ENCODE peak calls at places on chromosomes 3 and 15, in eight cellular contexts. T is keratinocyte; S is transverse colon; C is neuronal stem cell; M is WERI-Rb-1; H is CD8-positive, alpha-beta T cell; D is CD4-positive, alpha-beta memory T cell; Z is CD8-positive, alpha-beta memory T cell. I is an unnamed sample.

GRCh38 chr3:29072626-29073025 is 208.2 kb upstream of the RBMS3 start:
- DNase-seq in D (no peak), C (no peak), Z (no peak), S (no peak), M (no peak), H (no peak), T (no peak), I (no peak)

GRCh38 chr15:47339800-47340575 is 377.3 kb upstream of the SEMA6D start:
- DNase-seq in T (no peak), D (no peak), M (no peak), C (no peak), H (no peak), Z (no peak), S (no peak), I (no peak)

GRCh38 chr15:94056314-94056713 is 175.0 kb upstream of the MCTP2 start:
- DNase-seq in C (no peak), Z (no peak), M (no peak), H (no peak), D (no peak), S (no peak), T (no peak), I (no peak)

GRCh38 chr3:165259518-165260193 is 63.5 kb upstream of the SLITRK3 start:
- DNase-seq in Z (no peak), C (no peak), T (no peak), M (no peak), H (no peak), S (no peak), D (no peak), I (no peak)

GRCh38 chr3:107884719-107885460 is 205.9 kb downstream of the CD47 start:
- DNase-seq in C (no peak), T (no peak), S (no peak), M (no peak), Z (no peak), D (no peak), H (no peak), I (no peak)

GRCh38 chr3:62373215-62373614 is at the start of gene FEZF2:
- DNase-seq in S (no peak), M (no peak), H (no peak), Z (no peak), C (no peak), T (no peak), D (no peak), I (peak; percentile 80)

GRCh38 chr3:69425249-69425648 is 39.4 kb upstream of the FRMD4B start:
- DNase-seq in T (no peak), H (peak; percentile 12), D (peak; percentile 9), M (peak; percentile 52), S (peak; percentile 22), Z (no peak), C (no peak), I (peak; percentile 7)

GRCh38 chr3:23314981-23315805 is 112.1 kb downstream of the UBE2E2 start:
- DNase-seq in T (no peak), Z (no peak), M (no peak), S (no peak), D (no peak), C (no peak), H (no peak), I (no peak)

GRCh38 chr15:34456658-34457057 is 19.1 kb upstream of the GOLGA8A start:
- DNase-seq in C (no peak), Z (no peak), H (no peak), T (no peak), M (no peak), D (no peak), S (no peak), I (no peak)

GRCh38 chr15:64701051-64701450 is 74.3 kb downstream of the RBPMS2 start:
- DNase-seq in D (no peak), Z (no peak), S (no peak), H (no peak), T (no peak), M (no peak), C (no peak), I (peak; percentile 57)

GRCh38 chr3:54087581-54088410 is 34.6 kb upstream of the CACNA2D3 start:
- DNase-seq in S (no peak), M (no peak), H (no peak), D (no peak), C (no peak), T (no peak), Z (no peak), I (peak; percentile 78)

GRCh38 chr3:120198305-120198878 is 86.6 kb downstream of the GPR156 start:
- DNase-seq in C (no peak), S (no peak), H (no peak), T (no peak), D (peak; percentile 6), M (no peak), Z (no peak), I (no peak)

GRCh38 chr3:187721055-187721454 is 18.7 kb upstream of the RTP2 start:
- DNase-seq in M (no peak), Z (no peak), S (no peak), D (no peak), H (no peak), T (no peak), C (no peak), I (peak; percentile 25)
- H3K36me3 ChIP-seq in M (no peaks in the 10 kb centered on the region), Z (peaks cover 18% of the 10 kb centered on the region), S (no peaks in the 10 kb centered on the region), D (peaks cover 4% of the 10 kb centered on the region), H (peaks cover 15% of the 10 kb centered on the region), T (peaks cover 26% of the 10 kb centered on the region), C (peaks cover 32% of the 10 kb centered on the region), I (no peaks in the 10 kb centered on the region)

GRCh38 chr15:41288464-41288863 is 43.9 kb downstream of the OIP5 start:
- DNase-seq in C (no peak), S (no peak), H (no peak), M (no peak), T (no peak), Z (no peak), D (no peak), I (no peak)
- H3K36me3 ChIP-seq in C (peaks cover 82% of the 10 kb centered on the region), S (no peaks in the 10 kb centered on the region), H (peaks cover 27% of the 10 kb centered on the region), M (peaks cover 72% of the 10 kb centered on the region), T (peaks cover 4% of the 10 kb centered on the region), Z (peaks cover 28% of the 10 kb centered on the region), D (peaks cover 33% of the 10 kb centered on the region), I (peaks cover 22% of the 10 kb centered on the region)

GRCh38 chr15:59221479-59221878 is 14.8 kb downstream of the LDHAL6B start:
- DNase-seq in T (no peak), H (no peak), M (no peak), S (no peak), D (no peak), Z (no peak), C (no peak), I (no peak)
- H3K36me3 ChIP-seq in T (peaks cover 38% of the 10 kb centered on the region), H (no peaks in the 10 kb centered on the region), M (no peaks in the 10 kb centered on the region), S (no peaks in the 10 kb centered on the region), D (no peaks in the 10 kb centered on the region), Z (no peaks in the 10 kb centered on the region), C (peaks cover 39% of the 10 kb centered on the region), I (peaks cover 6% of the 10 kb centered on the region)

GRCh38 chr3:110644203-110644602 is 427.4 kb upstream of the NECTIN3 start:
- DNase-seq in M (no peak), Z (no peak), T (no peak), C (no peak), H (no peak), D (no peak), S (no peak), I (no peak)
- H3K36me3 ChIP-seq in M (no peaks in the 10 kb centered on the region), Z (no peaks in the 10 kb centered on the region), T (no peaks in the 10 kb centered on the region), C (no peaks in the 10 kb centered on the region), H (no peaks in the 10 kb centered on the region), D (no peaks in the 10 kb centered on the region), S (no peaks in the 10 kb centered on the region), I (no peaks in the 10 kb centered on the region)

GRCh38 chr15:65927545-65927944 is 58.3 kb downstream of the RAB11A start:
- DNase-seq in S (no peak), C (no peak), D (no peak), H (no peak), T (no peak), Z (no peak), M (no peak), I (peak; percentile 59)
- H3K36me3 ChIP-seq in S (no peaks in the 10 kb centered on the region), C (no peaks in the 10 kb centered on the region), D (no peaks in the 10 kb centered on the region), H (no peaks in the 10 kb centered on the region), T (no peaks in the 10 kb centered on the region), Z (no peaks in the 10 kb centered on the region), M (no peaks in the 10 kb centered on the region), I (no peaks in the 10 kb centered on the region)

DNA sequence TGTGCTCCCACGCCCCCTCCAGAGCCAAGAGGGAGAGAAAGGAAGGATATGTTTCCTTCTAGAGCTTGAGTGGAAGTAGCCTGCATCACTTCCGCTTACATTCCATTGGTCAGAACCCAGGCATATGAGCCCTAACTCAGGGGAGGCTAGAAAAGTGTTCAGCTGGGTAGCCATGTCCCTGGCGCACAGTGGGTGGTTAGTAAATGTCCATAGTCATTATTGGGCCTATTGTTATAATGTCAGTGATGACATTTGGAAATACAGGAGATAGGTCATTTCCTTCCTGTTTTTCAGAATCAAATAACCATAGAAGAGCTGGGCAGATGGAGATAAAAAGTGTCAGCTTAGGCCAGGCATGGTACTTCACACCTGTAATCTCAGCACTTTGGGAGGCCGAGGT is 27.3 kb downstream of the CD276 start:
- DNase-seq in M (no peak), S (no peak), T (no peak), D (no peak), C (no peak), Z (no peak), H (no peak), I (no peak)
- H3K36me3 ChIP-seq in M (peaks cover 61% of the 10 kb centered on the region), S (no peaks in the 10 kb centered on the region), T (peaks cover 54% of the 10 kb centered on the region), D (no peaks in the 10 kb centered on the region), C (peaks cover 82% of the 10 kb centered on the region), Z (no peaks in the 10 kb centered on the region), H (no peaks in the 10 kb centered on the region), I (peaks cover 27% of the 10 kb centered on the region)

GRCh38 chr3:114081022-114081421 is 24.5 kb downstream of the QTRT2 start:
- DNase-seq in H (no peak), Z (no peak), C (no peak), M (no peak), S (no peak), D (no peak), T (no peak), I (no peak)
- H3K36me3 ChIP-seq in H (peaks cover 32% of the 10 kb centered on the region), Z (peaks cover 41% of the 10 kb centered on the region), C (peaks cover 96% of the 10 kb centered on the region), M (peaks cover 90% of the 10 kb centered on the region), S (no peaks in the 10 kb centered on the region), D (peaks cover 55% of the 10 kb centered on the region), T (peaks cover 16% of the 10 kb centered on the region), I (peaks cover 33% of the 10 kb centered on the region)

DNA sequence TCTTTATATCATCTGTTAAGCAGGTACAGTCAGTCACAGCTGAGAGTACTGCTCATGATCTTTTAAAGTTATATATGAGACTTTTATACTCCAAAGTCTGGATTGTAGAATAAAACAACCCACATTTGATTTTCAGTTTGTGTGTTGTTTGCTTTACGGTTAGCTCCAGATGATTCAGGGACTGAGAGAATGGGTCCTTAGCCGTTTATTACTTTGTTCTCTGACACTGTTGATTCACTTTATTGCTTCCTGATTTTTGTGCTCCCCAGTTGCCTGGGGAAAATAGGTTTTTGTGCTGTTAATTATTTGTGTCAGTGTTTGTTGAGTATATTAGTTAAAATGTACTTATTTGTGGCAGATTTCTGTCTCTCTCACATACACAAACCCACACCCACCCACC is 8.6 kb upstream of the EBLN2 start:
- DNase-seq in S (no peak), C (no peak), Z (no peak), T (no peak), D (no peak), H (no peak), M (no peak), I (no peak)
- H3K36me3 ChIP-seq in S (no peaks in the 10 kb centered on the region), C (peaks cover 44% of the 10 kb centered on the region), Z (no peaks in the 10 kb centered on the region), T (peaks cover 3% of the 10 kb centered on the region), D (no peaks in the 10 kb centered on the region), H (no peaks in the 10 kb centered on the region), M (peaks cover 22% of the 10 kb centered on the region), I (no peaks in the 10 kb centered on the region)